ENCODE peak calls at places on chromosomes 2 and 18, in nine cellular contexts. K is effector memory CD4-positive, alpha-beta T cell; N is fibroblast of lung; L is K562; W is H1; E is bronchial epithelial cell; R is PC-9; D is brain microvascular endothelial cell; X is mammary epithelial cell. P is an unnamed sample.

GRCh38 chr2:71071681-71072398 is 3.4 kb downstream of the NAGK start:
- DNase-seq in K (peak), L (no peak), W (no peak), N (no peak), E (peak), D (no peak), R (no peak), X (peak), P (peak)

GRCh38 chr2:5070257-5070656 is 621.9 kb upstream of the SOX11 start:
- DNase-seq in L (no peak), K (no peak), W (no peak), R (no peak), N (no peak), D (peak), X (peak), E (peak), P (no peak)

GRCh38 chr18:68728301-68728700 is 13.4 kb upstream of the TMX3 start:
- DNase-seq in R (no peak), X (no peak), D (no peak), L (no peak), E (no peak), N (no peak), W (no peak), K (no peak), P (no peak)

GRCh38 chr2:207686812-207687211 is 24.6 kb upstream of the CCNYL1 start:
- DNase-seq in N (no peak), W (no peak), R (no peak), E (no peak), L (no peak), K (no peak), D (no peak), X (no peak), P (no peak)

GRCh38 chr2:185456517-185456916 is 282.1 kb upstream of the FSIP2 start:
- DNase-seq in X (peak), K (no peak), R (no peak), L (no peak), D (no peak), E (peak), W (no peak), N (peak), P (no peak)

GRCh38 chr2:20179755-20180594 is 45.0 kb downstream of the SDC1 start:
- DNase-seq in W (no peak), R (peak), N (no peak), K (no peak), E (peak), D (no peak), X (peak), L (peak), P (peak)

GRCh38 chr18:6776193-6776592 is 46.7 kb downstream of the ARHGAP28 start:
- DNase-seq in L (no peak), K (no peak), X (no peak), N (peak), R (no peak), D (peak), W (no peak), E (no peak), P (no peak)

GRCh38 chr2:219230201-219230540 is 565 bp downstream of the ANKZF1 start:
- DNase-seq in L (peak), N (peak), D (peak), E (peak), R (peak), K (no peak), X (peak), W (no peak), P (peak)

GRCh38 chr2:212330263-212330662 is 208.3 kb downstream of the ERBB4 start:
- DNase-seq in K (no peak), E (no peak), W (no peak), R (no peak), L (no peak), D (no peak), X (no peak), N (no peak), P (no peak)

GRCh38 chr18:57970356-57971095 is 73.5 kb upstream of the NEDD4L start:
- DNase-seq in E (no peak), W (peak), R (no peak), N (no peak), K (no peak), D (no peak), L (peak), X (no peak), P (peak)

GRCh38 chr18:66971951-66972350 is 368.1 kb upstream of the CDH19 start:
- DNase-seq in D (no peak), K (no peak), E (no peak), R (no peak), X (no peak), L (no peak), N (no peak), W (no peak), P (no peak)

GRCh38 chr18:74116628-74117554 is 30.7 kb downstream of the FBXO15 start:
- DNase-seq in W (peak), N (peak), K (no peak), D (peak), R (no peak), E (peak), L (no peak), X (peak), P (no peak)

GRCh38 chr2:24821433-24821891 is 28.2 kb downstream of the CENPO start:
- DNase-seq in N (no peak), K (no peak), W (no peak), L (no peak), D (no peak), E (no peak), R (no peak), X (no peak), P (no peak)

GRCh38 chr2:135471106-135471505 is 59.9 kb downstream of the ZRANB3 start:
- DNase-seq in W (no peak), L (no peak), X (no peak), N (peak), K (no peak), R (no peak), E (no peak), D (no peak), P (no peak)

GRCh38 chr2:236646441-236646840 is 76.8 kb downstream of the ACKR3 start:
- DNase-seq in X (no peak), N (no peak), K (no peak), D (no peak), L (no peak), R (no peak), W (no peak), E (no peak), P (no peak)

GRCh38 chr18:40852406-40852805 is 1102.6 kb upstream of the PIK3C3 start:
- DNase-seq in X (peak), D (peak), E (peak), N (peak), R (no peak), L (no peak), W (no peak), K (no peak), P (no peak)

GRCh38 chr2:197079414-197079813 is 152.9 kb upstream of the PGAP1 start:
- DNase-seq in R (no peak), E (no peak), X (no peak), K (no peak), N (peak), D (no peak), W (no peak), L (no peak), P (no peak)

GRCh38 chr18:35634376-35634775 is 52.8 kb downstream of the GALNT1 start:
- DNase-seq in R (no peak), K (no peak), L (no peak), E (no peak), X (no peak), N (no peak), D (no peak), W (no peak), P (no peak)

GRCh38 chr2:97715951-97716694 is 2.7 kb downstream of the ZAP70 start:
- DNase-seq in K (no peak), N (no peak), E (no peak), X (no peak), R (no peak), W (no peak), L (no peak), D (no peak), P (no peak)

GRCh38 chr2:200369886-200370285 is 63.4 kb downstream of the SPATS2L start:
- DNase-seq in N (no peak), X (no peak), R (no peak), L (no peak), E (peak), W (no peak), D (no peak), K (no peak), P (no peak)

GRCh38 chr2:155766342-155767115 is 566.0 kb downstream of the NR4A2 start:
- DNase-seq in R (no peak), D (no peak), E (no peak), W (no peak), L (no peak), K (no peak), N (no peak), X (no peak), P (no peak)

GRCh38 chr2:236343400-236344161 is 79.4 kb upstream of the ASB18 start:
- DNase-seq in X (peak), D (peak), R (peak), N (peak), K (peak), W (peak), E (peak), L (peak), P (peak)

GRCh38 chr2:241151934-241152660 is 1.8 kb downstream of the PPP1R7 start:
- DNase-seq in L (no peak), D (no peak), N (peak), K (no peak), E (no peak), R (no peak), X (no peak), W (no peak), P (no peak)

GRCh38 chr18:55509631-55510372 is 78.2 kb downstream of the TCF4 start:
- DNase-seq in E (peak), N (peak), D (peak), W (no peak), K (no peak), X (peak), L (no peak), R (no peak), P (no peak)

GRCh38 chr2:147715807-147716206 is 129.0 kb upstream of the ACVR2A start:
- DNase-seq in N (peak), R (no peak), W (no peak), X (no peak), E (no peak), L (no peak), D (no peak), K (no peak), P (no peak)

GRCh38 chr2:74835831-74836674 is 2.1 kb downstream of the HK2 start:
- DNase-seq in L (peak), N (peak), E (peak), D (no peak), R (no peak), W (no peak), X (peak), K (no peak), P (peak)

GRCh38 chr2:10531874-10532273 is 83.7 kb upstream of the ODC1 start:
- DNase-seq in D (no peak), K (no peak), R (no peak), E (no peak), W (no peak), N (no peak), L (no peak), X (no peak), P (no peak)

GRCh38 chr2:148167241-148167766 is 146.4 kb downstream of the MBD5 start:
- DNase-seq in D (no peak), L (no peak), X (no peak), E (no peak), N (peak), W (no peak), K (no peak), R (no peak), P (no peak)

GRCh38 chr2:18247282-18248110 is 313.0 kb downstream of the RDH14 start:
- DNase-seq in D (no peak), K (no peak), E (peak), X (no peak), N (peak), W (no peak), R (no peak), L (no peak), P (no peak)

GRCh38 chr2:23330214-23330613 is 54.8 kb upstream of the KLHL29 start:
- DNase-seq in W (peak), R (peak), E (peak), X (no peak), K (no peak), D (peak), L (peak), N (no peak), P (no peak)

GRCh38 chr2:28395334-28396061 is 2.8 kb downstream of the FOSL2 start:
- DNase-seq in D (no peak), N (peak), W (no peak), R (no peak), K (no peak), E (peak), X (peak), L (no peak), P (peak)

GRCh38 chr2:180358458-180358857 is 351.4 kb upstream of the CWC22 start:
- DNase-seq in L (no peak), E (no peak), R (no peak), W (no peak), N (no peak), K (no peak), X (no peak), D (no peak), P (no peak)

GRCh38 chr18:51006948-51007786 is 22.8 kb upstream of the SMAD4 start:
- DNase-seq in W (no peak), N (no peak), D (no peak), L (no peak), K (no peak), E (no peak), R (no peak), X (no peak), P (no peak)

GRCh38 chr2:11379558-11379957 is 35.1 kb upstream of the ROCK2 start:
- DNase-seq in K (no peak), X (peak), R (no peak), E (peak), D (no peak), W (no peak), N (peak), L (no peak), P (no peak)

GRCh38 chr18:24631238-24632025 is 171.0 kb downstream of the HRH4 start:
- DNase-seq in E (no peak), W (no peak), N (peak), X (no peak), L (no peak), R (no peak), K (no peak), D (no peak), P (no peak)

DNA sequence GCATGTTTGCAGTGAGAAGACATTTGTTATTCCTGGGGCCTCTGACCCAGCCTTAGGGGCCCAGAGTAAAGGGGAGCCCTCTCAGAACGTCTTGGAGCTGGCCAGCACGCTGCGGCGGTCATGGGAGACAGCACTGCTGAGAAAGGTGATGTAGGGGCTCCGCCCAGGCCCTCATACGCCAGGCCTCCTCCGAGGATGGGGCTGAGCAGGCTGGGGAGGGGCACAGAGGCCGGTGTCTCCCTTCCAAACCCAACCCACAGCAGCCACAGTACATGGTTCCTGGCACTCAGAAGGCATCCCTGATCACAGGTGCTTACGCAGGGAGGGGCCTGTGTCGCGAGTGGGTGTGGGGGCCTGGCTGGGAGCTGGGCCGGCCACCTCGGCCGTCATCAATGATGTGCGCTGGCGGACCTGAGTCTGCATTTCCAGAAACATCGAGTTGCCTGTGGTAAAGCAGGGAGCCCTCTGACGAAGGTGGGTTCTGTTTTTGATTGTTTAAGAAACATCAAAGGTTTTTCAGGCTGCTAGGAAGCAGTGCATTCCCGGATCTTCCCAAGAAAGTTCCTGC is 51.0 kb upstream of the PXDN start:
- DNase-seq in X (no peak), W (no peak), R (no peak), N (no peak), E (no peak), D (no peak), L (no peak), K (no peak), P (no peak)
- H3K4me3 ChIP-seq in X (no peak), W (no peak), R (no peak), N (no peak), E (no peak), D (no peak), L (no peak), K (no peak), P (no peak)

GRCh38 chr2:64228923-64229322 is 84.7 kb upstream of the PELI1 start:
- DNase-seq in D (no peak), X (no peak), L (no peak), R (no peak), N (no peak), E (peak), W (no peak), K (no peak), P (no peak)
- H3K4me3 ChIP-seq in D (no peak), X (no peak), L (no peak), R (no peak), N (no peak), E (no peak), W (peak), K (peak), P (no peak)

GRCh38 chr2:15905267-15905645 is 35.1 kb upstream of the MYCN start:
- DNase-seq in D (no peak), W (no peak), L (no peak), K (no peak), R (no peak), N (no peak), X (no peak), E (no peak), P (no peak)

GRCh38 chr2:15899327-15899612 is 41.1 kb upstream of the MYCN start:
- DNase-seq in D (no peak), X (no peak), K (no peak), N (no peak), W (no peak), R (no peak), L (no peak), E (no peak), P (no peak)

GRCh38 chr2:15901095-15901807 is 39.1 kb upstream of the MYCN start:
- DNase-seq in R (no peak), W (no peak), D (no peak), E (no peak), K (no peak), X (no peak), L (no peak), N (no peak), P (no peak)

GRCh38 chr2:15899751-15900493 is 40.4 kb upstream of the MYCN start:
- DNase-seq in E (no peak), D (no peak), X (no peak), N (no peak), K (no peak), W (no peak), R (no peak), L (no peak), P (no peak)

GRCh38 chr2:15901808-15902130 is 38.6 kb upstream of the MYCN start:
- DNase-seq in E (no peak), L (no peak), D (no peak), W (no peak), R (no peak), N (no peak), X (no peak), K (no peak), P (no peak)
- H3K4me3 ChIP-seq in E (no peak), L (no peak), D (no peak), W (no peak), R (no peak), N (no peak), X (no peak), K (no peak), P (no peak)

GRCh38 chr18:77103991-77104521 is 28.5 kb downstream of the MBP start:
- DNase-seq in D (peak), L (no peak), X (no peak), N (peak), E (no peak), R (no peak), K (no peak), W (no peak), P (no peak)
- H3K4me3 ChIP-seq in D (no peak), L (no peak), X (no peak), N (no peak), E (no peak), R (no peak), K (no peak), W (no peak), P (no peak)

GRCh38 chr2:120382541-120383144 is 36.7 kb downstream of the INHBB start:
- DNase-seq in K (no peak), R (no peak), N (no peak), X (no peak), W (no peak), L (no peak), E (no peak), D (no peak), P (no peak)
- H3K4me3 ChIP-seq in K (no peak), R (no peak), N (no peak), X (no peak), W (no peak), L (no peak), E (no peak), D (no peak), P (no peak)

GRCh38 chr18:60377778-60378469 is 5.3 kb upstream of the MC4R start:
- DNase-seq in X (no peak), W (no peak), R (no peak), N (no peak), L (no peak), K (no peak), D (no peak), E (peak), P (no peak)

GRCh38 chr18:60372141-60372540 is 434 bp downstream of the MC4R start:
- DNase-seq in W (no peak), K (no peak), E (no peak), D (no peak), L (no peak), R (no peak), N (no peak), X (no peak), P (no peak)

GRCh38 chr18:60372598-60372997 is at the start of gene MC4R:
- DNase-seq in K (no peak), D (peak), L (no peak), E (peak), N (peak), W (no peak), X (peak), R (peak), P (peak)
- H3K4me3 ChIP-seq in K (no peak), D (peak), L (no peak), E (peak), N (no peak), W (no peak), X (peak), R (no peak), P (no peak)

P was measured in colonic mucosa.